ENCODE peak calls at places on chromosomes 7 and 10, in four cellular contexts. One of them, this sample, is unnamed.
A peak's percentile ranks its signal among the peaks of the same experiment; 100 is the strongest.

GRCh38 chr10:88731296-88731695 is 25.2 kb downstream of the LIPK start:
- DNase-seq in A549: no peak
- DNase-seq in IMR-90: no peak
- DNase-seq in GM12878: no peak
- DNase-seq in this sample: no peak

GRCh38 chr7:56105508-56105907 is 768 bp downstream of the CHCHD2 start:
- DNase-seq in A549: no peak
- DNase-seq in IMR-90: peak; percentile 94
- DNase-seq in GM12878: no peak
- DNase-seq in this sample: no peak

GRCh38 chr10:36126076-36126475 is 484.0 kb upstream of the FZD8 start:
- DNase-seq in A549: no peak
- DNase-seq in IMR-90: no peak
- DNase-seq in GM12878: no peak
- DNase-seq in this sample: no peak

GRCh38 chr10:57979466-57979865 is 288.2 kb downstream of the IPMK start:
- DNase-seq in A549: no peak
- DNase-seq in IMR-90: no peak
- DNase-seq in GM12878: no peak
- DNase-seq in this sample: no peak

GRCh38 chr7:2959828-2960599 is 83.7 kb downstream of the CARD11 start:
- DNase-seq in A549: no peak
- DNase-seq in IMR-90: no peak
- DNase-seq in GM12878: no peak
- DNase-seq in this sample: no peak

GRCh38 chr7:16989883-16990413 is 108.2 kb upstream of the AGR3 start:
- DNase-seq in A549: peak; percentile 67
- DNase-seq in IMR-90: peak; percentile 80
- DNase-seq in GM12878: no peak
- DNase-seq in this sample: no peak

GRCh38 chr7:121369462-121369861 is 26.6 kb downstream of the FAM3C start:
- DNase-seq in A549: no peak
- DNase-seq in IMR-90: peak; percentile 51
- DNase-seq in GM12878: peak; percentile 44
- DNase-seq in this sample: no peak

GRCh38 chr10:36188461-36188860 is 546.4 kb upstream of the FZD8 start:
- DNase-seq in A549: no peak
- DNase-seq in IMR-90: no peak
- DNase-seq in GM12878: no peak
- DNase-seq in this sample: no peak

DNA sequence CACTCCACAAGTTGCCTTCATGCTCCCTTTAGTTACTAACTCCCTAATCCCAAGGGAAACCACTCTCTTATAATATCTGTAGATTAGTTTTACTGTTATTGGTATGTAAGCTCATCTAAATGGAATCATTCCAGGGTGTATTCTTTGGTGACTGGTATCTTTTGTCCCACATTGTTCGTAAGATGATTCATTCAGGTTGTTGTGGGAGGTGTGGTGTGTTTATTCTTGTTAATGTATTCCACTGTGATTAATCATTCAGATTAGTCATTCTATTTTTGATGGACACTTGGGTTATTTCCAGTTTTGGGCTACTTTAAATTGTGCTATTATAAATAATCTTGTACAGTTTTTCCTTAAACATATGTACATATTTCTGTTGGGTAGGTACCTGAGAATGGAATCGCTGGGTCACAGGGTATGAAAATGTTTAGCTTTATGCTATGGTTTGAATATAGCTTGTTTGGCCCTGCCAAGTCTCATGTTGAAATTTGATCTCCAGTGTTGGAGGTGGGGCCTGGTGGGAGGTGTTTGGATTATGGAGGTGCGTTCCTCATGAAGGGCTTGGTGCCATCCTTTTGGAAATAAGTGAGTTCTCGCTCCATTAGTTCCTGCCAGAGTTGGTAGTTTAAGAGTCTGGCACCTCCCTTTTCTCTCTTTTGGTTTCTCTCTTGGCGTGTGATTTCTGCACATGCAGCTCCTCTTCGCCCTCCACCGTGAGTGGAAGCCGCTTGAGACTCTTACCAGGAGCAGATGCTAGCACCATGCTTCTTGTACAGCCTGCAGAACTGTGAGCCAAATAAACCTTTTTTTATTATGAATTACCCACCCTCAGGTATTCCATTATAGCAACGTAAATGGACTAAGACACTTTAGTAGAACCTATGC is 13.8 kb downstream of the BTRC start:
- DNase-seq in A549: peak; percentile 71
- DNase-seq in IMR-90: peak; percentile 79
- DNase-seq in GM12878: no peak
- DNase-seq in this sample: no peak
- TF ChIP-seq BHLHE40 in A549: no peak
- TF ChIP-seq BHLHE40 in IMR-90: no peak
- TF ChIP-seq BHLHE40 in GM12878: no peak
- TF ChIP-seq BHLHE40 in this sample: no peak

GRCh38 chr7:102072003-102072402 is 214.7 kb upstream of the SH2B2 start:
- DNase-seq in A549: no peak
- DNase-seq in IMR-90: no peak
- DNase-seq in GM12878: no peak
- DNase-seq in this sample: no peak

GRCh38 chr7:102075126-102075525 is 211.5 kb upstream of the SH2B2 start:
- DNase-seq in A549: no peak
- DNase-seq in IMR-90: no peak
- DNase-seq in GM12878: no peak
- DNase-seq in this sample: no peak

GRCh38 chr7:102075553-102076135 is 211.0 kb upstream of the SH2B2 start:
- DNase-seq in A549: no peak
- DNase-seq in IMR-90: no peak
- DNase-seq in GM12878: no peak
- DNase-seq in this sample: no peak

GRCh38 chr7:102072636-102073209 is 213.9 kb upstream of the SH2B2 start:
- DNase-seq in A549: no peak
- DNase-seq in IMR-90: peak; percentile 12
- DNase-seq in GM12878: no peak
- DNase-seq in this sample: no peak

GRCh38 chr7:102073931-102074880 is 212.5 kb upstream of the SH2B2 start:
- DNase-seq in A549: no peak
- DNase-seq in IMR-90: peak; percentile 56
- DNase-seq in GM12878: no peak
- DNase-seq in this sample: no peak
- TF ChIP-seq BHLHE40 in A549: no peak
- TF ChIP-seq BHLHE40 in IMR-90: no peak
- TF ChIP-seq BHLHE40 in GM12878: no peak
- TF ChIP-seq BHLHE40 in this sample: no peak

DNA sequence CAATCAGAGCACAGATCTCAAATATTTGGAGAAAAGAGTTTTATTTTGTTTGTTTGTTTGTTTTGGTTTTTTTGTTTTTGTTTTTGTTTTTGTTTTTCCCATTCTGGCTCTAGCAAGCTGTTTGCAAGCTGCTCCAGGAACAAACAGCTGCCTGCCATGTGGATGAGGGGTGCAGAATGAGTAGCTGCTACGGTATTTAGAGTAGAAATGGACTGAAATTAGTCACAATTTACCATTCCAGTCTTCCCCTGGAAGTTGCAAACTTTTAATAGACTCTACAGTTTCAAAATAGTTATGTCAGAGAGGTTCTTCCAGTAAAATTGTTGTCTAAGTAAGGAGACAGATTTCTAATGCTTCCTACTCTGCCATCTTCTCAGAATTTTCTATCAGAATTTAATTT is 27.1 kb upstream of the TAS2R16 start:
- DNase-seq in A549: no peak
- DNase-seq in IMR-90: no peak
- DNase-seq in GM12878: no peak
- DNase-seq in this sample: no peak
- TF ChIP-seq BHLHE40 in A549: no peak
- TF ChIP-seq BHLHE40 in IMR-90: no peak
- TF ChIP-seq BHLHE40 in GM12878: no peak
- TF ChIP-seq BHLHE40 in this sample: no peak

DNA sequence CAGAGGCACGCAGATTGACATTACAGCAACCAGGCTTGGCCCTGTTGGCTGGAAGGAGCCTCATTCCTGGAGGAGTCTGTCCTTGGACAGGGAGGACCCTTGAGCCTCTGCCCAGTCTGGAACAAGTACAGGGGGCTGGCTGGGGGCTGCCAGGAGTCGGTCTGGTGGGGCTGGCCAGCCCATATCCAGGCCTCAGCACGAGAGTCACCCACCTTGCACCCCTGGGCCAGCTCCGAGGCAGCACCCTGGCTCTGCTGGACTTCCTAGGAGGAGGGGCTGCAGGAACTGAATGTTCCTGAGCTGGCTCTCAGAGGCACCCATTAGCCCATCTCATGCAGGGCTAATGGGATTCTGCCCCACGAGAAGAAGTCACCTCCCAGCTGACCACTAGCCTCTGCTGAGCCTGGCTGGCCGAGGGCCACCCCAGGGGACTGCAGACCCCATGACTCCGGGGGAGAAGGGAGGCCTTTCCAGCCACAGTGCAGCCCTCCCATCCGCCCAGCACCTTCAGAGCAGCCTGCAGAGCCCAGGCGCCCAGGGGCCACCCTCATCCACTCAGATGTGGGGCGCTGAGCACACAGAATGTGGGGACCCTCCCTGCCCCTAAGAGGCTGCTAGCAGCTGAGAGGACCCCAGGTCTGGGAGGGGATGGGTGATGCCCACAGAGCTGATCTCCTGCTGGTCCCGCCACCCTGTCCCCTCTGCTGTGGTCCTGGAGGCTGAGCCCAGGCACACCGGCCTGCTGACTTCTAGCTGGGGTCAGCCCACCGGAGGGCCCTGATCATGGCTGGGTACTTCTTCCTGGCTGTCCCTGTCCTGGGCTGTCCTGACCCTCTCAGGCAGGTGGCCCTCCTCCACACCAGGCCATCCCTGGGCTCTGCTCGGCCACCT is 14.8 kb upstream of the INPP5A start:
- DNase-seq in A549: no peak
- DNase-seq in IMR-90: no peak
- DNase-seq in GM12878: no peak
- DNase-seq in this sample: no peak
- TF ChIP-seq BHLHE40 in A549: no peak
- TF ChIP-seq BHLHE40 in IMR-90: no peak
- TF ChIP-seq BHLHE40 in GM12878: no peak
- TF ChIP-seq BHLHE40 in this sample: no peak

GRCh38 chr10:43225787-43226153 is 41.1 kb downstream of the RASGEF1A start:
- DNase-seq in A549: no peak
- DNase-seq in IMR-90: no peak
- DNase-seq in GM12878: no peak
- DNase-seq in this sample: no peak

GRCh38 chr10:43227911-43228782 is 38.7 kb downstream of the RASGEF1A start:
- DNase-seq in A549: no peak
- DNase-seq in IMR-90: no peak
- DNase-seq in GM12878: no peak
- DNase-seq in this sample: no peak

GRCh38 chr10:43228783-43229207 is 38.1 kb downstream of the RASGEF1A start:
- DNase-seq in A549: no peak
- DNase-seq in IMR-90: no peak
- DNase-seq in GM12878: no peak
- DNase-seq in this sample: no peak

GRCh38 chr10:43226441-43226840 is 40.4 kb downstream of the RASGEF1A start:
- DNase-seq in A549: no peak
- DNase-seq in IMR-90: no peak
- DNase-seq in GM12878: no peak
- DNase-seq in this sample: no peak

DNA sequence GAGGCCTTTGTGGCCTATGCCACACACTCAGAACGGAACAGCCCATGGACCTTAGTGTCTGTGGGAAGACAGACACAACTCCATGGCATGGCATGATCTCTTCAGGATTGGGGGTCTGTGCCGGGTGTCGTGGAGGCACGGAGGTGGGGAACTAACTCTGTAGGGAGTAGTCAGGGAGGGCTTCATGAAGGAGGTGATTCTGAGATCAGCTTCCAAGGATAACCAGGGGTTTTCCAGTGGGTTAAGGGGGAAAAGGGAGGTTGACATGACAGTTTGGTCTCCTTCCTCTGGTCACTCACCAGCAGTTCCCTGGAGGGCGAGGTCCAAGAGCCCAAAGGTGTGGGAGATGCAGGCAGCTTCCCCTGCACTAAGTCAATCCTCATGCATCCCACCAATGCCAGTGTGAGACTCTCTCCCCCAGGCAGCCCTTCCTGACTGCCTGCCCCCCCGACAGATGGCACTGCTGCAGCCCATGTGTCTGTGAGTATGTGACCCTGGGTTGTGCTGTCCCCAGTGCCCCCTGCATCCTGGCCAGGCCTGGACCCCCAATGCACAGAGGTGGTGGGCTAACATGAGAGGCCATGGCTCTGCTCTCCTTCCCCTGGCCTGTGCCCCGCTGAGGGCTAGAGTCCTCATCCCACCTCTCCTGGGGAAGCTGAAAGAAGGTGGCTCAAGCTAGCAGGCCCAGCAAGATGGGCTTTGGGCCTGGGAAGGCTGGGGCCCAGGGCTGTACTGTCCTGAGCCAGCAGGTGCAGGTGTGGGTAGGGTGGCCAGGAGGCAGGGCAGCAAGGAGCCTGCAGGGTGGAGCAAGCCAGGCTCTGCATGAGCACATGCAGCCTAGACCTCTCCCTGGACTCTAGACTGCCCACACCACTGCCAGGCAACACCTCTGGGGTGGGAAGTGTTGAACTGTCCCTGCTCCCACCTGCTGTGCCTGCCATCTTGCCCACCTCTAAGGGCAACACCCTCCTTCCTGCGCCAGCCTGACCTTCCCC is 39.7 kb downstream of the RASGEF1A start:
- DNase-seq in A549: no peak
- DNase-seq in IMR-90: no peak
- DNase-seq in GM12878: no peak
- DNase-seq in this sample: no peak
- TF ChIP-seq BHLHE40 in A549: no peak
- TF ChIP-seq BHLHE40 in IMR-90: no peak
- TF ChIP-seq BHLHE40 in GM12878: no peak
- TF ChIP-seq BHLHE40 in this sample: no peak

GRCh38 chr7:47806701-47807103 is 141.6 kb downstream of the PKD1L1 start:
- DNase-seq in A549: no peak
- DNase-seq in IMR-90: no peak
- DNase-seq in GM12878: no peak
- DNase-seq in this sample: no peak

GRCh38 chr7:47808321-47808720 is 139.9 kb downstream of the PKD1L1 start:
- DNase-seq in A549: no peak
- DNase-seq in IMR-90: no peak
- DNase-seq in GM12878: no peak
- DNase-seq in this sample: no peak

GRCh38 chr7:47807756-47808155 is 140.5 kb downstream of the PKD1L1 start:
- DNase-seq in A549: no peak
- DNase-seq in IMR-90: no peak
- DNase-seq in GM12878: no peak
- DNase-seq in this sample: no peak

GRCh38 chr7:47804767-47805545 is 143.3 kb downstream of the PKD1L1 start:
- DNase-seq in A549: no peak
- DNase-seq in IMR-90: peak; percentile 75
- DNase-seq in GM12878: no peak
- DNase-seq in this sample: no peak

DNA sequence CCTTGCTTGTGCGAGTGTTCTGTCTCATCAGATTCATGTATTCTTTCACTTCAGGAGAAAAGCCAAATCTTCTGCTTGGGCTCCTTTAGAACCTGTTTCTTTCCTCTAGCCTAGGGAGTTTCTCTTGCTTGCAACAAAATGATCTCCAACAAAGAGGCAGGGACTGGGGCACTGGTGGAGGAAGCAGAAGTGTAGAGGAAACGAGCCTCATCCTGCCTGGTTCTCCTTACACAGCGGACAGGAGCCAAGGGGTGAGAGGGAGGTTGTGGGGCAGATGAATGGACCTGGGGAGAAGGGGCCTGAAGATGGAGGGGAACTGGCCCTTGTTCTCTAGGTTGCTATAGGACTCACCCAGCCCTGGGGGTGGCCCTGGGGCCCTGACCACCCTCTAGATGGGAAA is 141.1 kb downstream of the PKD1L1 start:
- DNase-seq in A549: no peak
- DNase-seq in IMR-90: no peak
- DNase-seq in GM12878: no peak
- DNase-seq in this sample: no peak
- TF ChIP-seq BHLHE40 in A549: no peak
- TF ChIP-seq BHLHE40 in IMR-90: no peak
- TF ChIP-seq BHLHE40 in GM12878: no peak
- TF ChIP-seq BHLHE40 in this sample: no peak

This sample was measured in HEK293T.